ENCODE peak calls at places on chromosomes 6 and 20, in five cellular contexts. J, U, N, D and S are unnamed samples.

GRCh38 chr6:135439549-135439948 is 58.0 kb downstream of the AHI1 start:
- DNase-seq in J (no peak), U (no peak), N (no peak), D (no peak), S (no peak)

GRCh38 chr6:20542927-20543602 is 8.8 kb downstream of the CDKAL1 start:
- DNase-seq in J (no peak), U (no peak), N (no peak), D (no peak), S (no peak)

GRCh38 chr6:21115111-21115510 is 478.4 kb upstream of the SOX4 start:
- DNase-seq in J (no peak), U (no peak), N (no peak), D (no peak), S (no peak)

GRCh38 chr20:63829943-63830820 is 882 bp downstream of the ZBTB46 start:
- DNase-seq in J (no peak), U (no peak), N (peak; percentile 61), D (peak; percentile 69), S (no peak)

GRCh38 chr6:92297101-92297500 is 1122.3 kb downstream of the EPHA7 start:
- DNase-seq in J (no peak), U (no peak), N (no peak), D (no peak), S (no peak)

GRCh38 chr6:31401403-31401802 is 2.0 kb upstream of the MICA start:
- DNase-seq in J (no peak), U (no peak), N (no peak), D (peak; percentile 49), S (no peak)

GRCh38 chr20:53609501-53610445 is 16.1 kb upstream of the ZNF217 start:
- DNase-seq in J (peak; percentile 41), U (peak; percentile 15), N (peak; percentile 66), D (peak; percentile 44), S (peak; percentile 85)

GRCh38 chr6:127298475-127298874 is 31.8 kb downstream of the RNF146 start:
- DNase-seq in J (no peak), U (no peak), N (no peak), D (no peak), S (no peak)

GRCh38 chr6:149942461-149942829 is 631 bp downstream of the ULBP2 start:
- DNase-seq in J (no peak), U (no peak), N (no peak), D (no peak), S (no peak)

GRCh38 chr6:101777646-101778045 is 384.1 kb downstream of the GRIK2 start:
- DNase-seq in J (no peak), U (no peak), N (no peak), D (no peak), S (no peak)

GRCh38 chr6:87754828-87755227 is 52.8 kb upstream of the AKIRIN2 start:
- DNase-seq in J (no peak), U (no peak), N (no peak), D (no peak), S (no peak)

GRCh38 chr6:87660226-87660886 is 41.7 kb downstream of the AKIRIN2 start:
- DNase-seq in J (no peak), U (no peak), N (no peak), D (no peak), S (no peak)

GRCh38 chr6:126716826-126717514 is 377.1 kb downstream of the CENPW start:
- DNase-seq in J (no peak), U (no peak), N (no peak), D (no peak), S (no peak)

GRCh38 chr6:157669747-157670216 is 153.3 kb upstream of the SNX9 start:
- DNase-seq in J (peak; percentile 87), U (no peak), N (peak; percentile 70), D (peak; percentile 80), S (peak; percentile 91)

GRCh38 chr20:61902213-61902869 is 163.3 kb downstream of the TAF4 start:
- DNase-seq in J (no peak), U (no peak), N (no peak), D (no peak), S (no peak)

GRCh38 chr6:3561745-3562144 is 104.9 kb upstream of the SLC22A23 start:
- DNase-seq in J (no peak), U (no peak), N (peak; percentile 70), D (no peak), S (no peak)

GRCh38 chr20:50151034-50151743 is 2.3 kb downstream of the PEDS1 start:
- DNase-seq in J (no peak), U (no peak), N (peak; percentile 60), D (no peak), S (no peak)
- H3K4me3 ChIP-seq in J (peak overlapping the region; percentile 99), U (peak overlapping the region; percentile 80), N (peak overlapping the region; percentile 91), D (no peak overlapping the region), S (no peak overlapping the region)

GRCh38 chr6:105135056-105135455 is 44.8 kb downstream of the POPDC3 start:
- DNase-seq in J (no peak), U (no peak), N (peak; percentile 36), D (no peak), S (no peak)
- H3K4me3 ChIP-seq in J (peak overlapping the region; percentile 90), U (no peak overlapping the region), N (no peak overlapping the region), D (no peak overlapping the region), S (peak overlapping the region; percentile 2)

GRCh38 chr6:50452001-50452400 is 261.3 kb upstream of the TFAP2D start:
- DNase-seq in J (no peak), U (no peak), N (no peak), D (no peak), S (no peak)
- H3K4me3 ChIP-seq in J (no peak overlapping the region), U (no peak overlapping the region), N (no peak overlapping the region), D (no peak overlapping the region), S (no peak overlapping the region)

GRCh38 chr6:168583821-168584220 is 142.8 kb downstream of the SMOC2 start:
- DNase-seq in J (no peak), U (no peak), N (no peak), D (no peak), S (no peak)
- H3K4me3 ChIP-seq in J (no peak overlapping the region), U (no peak overlapping the region), N (no peak overlapping the region), D (no peak overlapping the region), S (no peak overlapping the region)

DNA sequence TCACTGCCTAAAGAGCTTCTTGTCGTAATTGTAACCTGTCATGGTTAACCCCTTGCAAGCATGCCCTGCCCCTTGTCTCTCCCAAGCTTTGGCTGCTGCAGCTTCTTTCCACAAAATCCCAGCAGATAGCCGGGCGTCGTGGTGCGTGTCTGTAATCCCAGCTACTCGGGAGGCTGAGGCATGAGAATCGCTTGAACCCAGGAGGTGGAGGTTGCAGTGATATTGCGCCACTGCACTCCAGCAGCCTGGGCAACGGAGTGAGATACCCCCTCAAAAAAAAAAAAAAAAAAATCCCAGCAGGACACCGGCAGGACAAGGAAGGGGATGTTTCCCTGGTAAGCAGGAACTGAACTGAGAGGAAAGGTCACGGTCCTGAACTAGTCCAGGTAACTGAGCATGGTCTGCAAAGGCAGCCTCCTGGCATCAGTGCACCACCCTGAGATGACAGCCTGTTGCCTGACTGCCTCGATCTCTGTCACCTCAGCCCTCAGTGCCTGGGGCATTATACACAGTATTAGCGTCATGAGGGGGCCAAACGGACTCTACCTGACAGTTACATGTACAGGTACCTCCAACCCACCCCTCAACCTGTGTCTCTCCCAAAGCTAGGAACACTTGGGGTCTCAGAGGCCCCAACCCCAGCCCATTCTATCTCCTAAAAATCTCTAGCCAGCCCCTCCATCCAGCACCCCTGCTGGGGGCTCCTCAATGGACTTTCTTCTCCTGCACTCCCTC is 1.8 kb downstream of the LZTS3 start:
- DNase-seq in J (no peak), U (no peak), N (no peak), D (no peak), S (no peak)
- H3K4me3 ChIP-seq in J (no peak overlapping the region), U (no peak overlapping the region), N (peak overlapping the region; percentile 73), D (no peak overlapping the region), S (no peak overlapping the region)

GRCh38 chr6:109453594-109454482 is 1.7 kb downstream of the MICAL1 start:
- DNase-seq in J (peak; percentile 46), U (no peak), N (no peak), D (peak; percentile 51), S (peak; percentile 71)
- H3K4me3 ChIP-seq in J (peak overlapping the region; percentile 84), U (peak overlapping the region; percentile 78), N (peak overlapping the region; percentile 94), D (no peak overlapping the region), S (no peak overlapping the region)

GRCh38 chr20:35662541-35662940 is 2.2 kb downstream of the CPNE1 start:
- DNase-seq in J (no peak), U (no peak), N (no peak), D (no peak), S (no peak)
- H3K4me3 ChIP-seq in J (peak overlapping the region; percentile 86), U (peak overlapping the region; percentile 91), N (peak overlapping the region; percentile 95), D (peak overlapping the region; percentile 86), S (peak overlapping the region; percentile 41)

DNA sequence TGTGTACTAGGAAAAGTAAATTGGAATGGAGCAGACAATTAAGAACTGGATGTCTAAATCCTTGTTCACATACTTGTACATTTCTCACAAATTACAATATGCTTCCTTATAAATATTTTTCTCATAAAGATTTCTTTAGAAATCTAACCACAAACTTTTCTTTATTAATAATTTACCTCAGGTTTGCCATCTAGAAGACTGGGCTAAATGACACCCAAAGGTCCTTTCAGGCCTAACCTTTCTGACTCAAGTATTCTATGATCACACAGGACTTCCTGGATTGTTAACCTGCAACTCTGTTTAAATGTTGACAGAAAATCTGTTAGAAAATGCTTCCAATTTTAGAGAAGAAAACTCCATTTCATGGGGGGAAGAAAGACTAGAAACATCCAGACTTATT is 330.5 kb upstream of the MAP3K7 start:
- DNase-seq in J (no peak), U (no peak), N (no peak), D (no peak), S (no peak)
- H3K4me3 ChIP-seq in J (no peak overlapping the region), U (no peak overlapping the region), N (no peak overlapping the region), D (no peak overlapping the region), S (no peak overlapping the region)